ENCODE peak calls at places on chromosomes 5 and 9, in four cellular contexts. Q, E, W and T are unnamed samples. For H3K4me1, the result is how much of the 10 kb centered on the place peaks cover.

GRCh38 chr9:73180373-73180772 is 28.7 kb downstream of the ANXA1 start:
- DNase-seq in Q (no peak), E (no peak), W (no peak), T (no peak)

GRCh38 chr5:115460476-115460875 is 84.1 kb downstream of the FEM1C start:
- DNase-seq in Q (no peak), E (no peak), W (peak), T (peak)

GRCh38 chr5:177435847-177436536 is 9.5 kb downstream of the GRK6 start:
- DNase-seq in Q (no peak), E (no peak), W (no peak), T (no peak)

GRCh38 chr5:149434162-149435014 is 55.3 kb upstream of the IL17B start:
- DNase-seq in Q (peak), E (peak), W (peak), T (peak)

GRCh38 chr9:22986556-22986955 is 539.9 kb downstream of the DMRTA1 start:
- DNase-seq in Q (no peak), E (no peak), W (no peak), T (no peak)

GRCh38 chr9:130458027-130458803 is 13.5 kb downstream of the ASS1 start:
- DNase-seq in Q (no peak), E (no peak), W (no peak), T (no peak)

GRCh38 chr9:38707885-38708640 is 11.9 kb downstream of the FAM240B start:
- DNase-seq in Q (no peak), E (no peak), W (no peak), T (no peak)

GRCh38 chr5:13218518-13218917 is 726.0 kb downstream of the DNAH5 start:
- DNase-seq in Q (no peak), E (no peak), W (no peak), T (no peak)

GRCh38 chr5:139481122-139481533 is 1.4 kb downstream of the STING1 start:
- DNase-seq in Q (peak), E (peak), W (no peak), T (no peak)

GRCh38 chr9:88593537-88594185 is 58.7 kb downstream of the NXNL2 start:
- DNase-seq in Q (peak), E (peak), W (peak), T (peak)

GRCh38 chr9:93813687-93814560 is 141.2 kb downstream of the BARX1 start:
- DNase-seq in Q (peak), E (peak), W (no peak), T (no peak)

GRCh38 chr5:1204693-1205242 is 3.4 kb downstream of the SLC6A19 start:
- DNase-seq in Q (no peak), E (no peak), W (no peak), T (no peak)

DNA sequence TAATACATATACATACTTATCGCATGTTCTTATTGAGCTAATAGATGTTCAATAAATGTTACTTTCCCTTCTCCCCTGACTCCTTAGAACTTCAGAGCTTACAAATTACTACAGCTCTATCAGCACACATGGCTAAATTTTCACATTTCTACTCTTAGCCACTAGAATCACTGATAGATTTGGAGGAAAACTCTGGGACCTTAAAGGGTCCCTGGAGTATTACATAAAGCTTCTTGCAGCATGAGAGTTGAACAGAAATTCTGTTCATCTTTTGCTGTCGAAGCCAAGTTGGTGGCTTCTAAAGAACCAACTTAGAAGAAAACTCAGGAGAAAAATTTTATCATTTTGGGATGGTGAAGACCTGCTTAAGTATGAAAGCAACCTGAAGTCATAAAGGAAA is 15.5 kb downstream of the B4GALT1 start:
- DNase-seq in Q (no peak), E (no peak), W (no peak), T (no peak)
- H3K4me1 ChIP-seq in Q (under half), E (under half), W (under half), T (under half)

DNA sequence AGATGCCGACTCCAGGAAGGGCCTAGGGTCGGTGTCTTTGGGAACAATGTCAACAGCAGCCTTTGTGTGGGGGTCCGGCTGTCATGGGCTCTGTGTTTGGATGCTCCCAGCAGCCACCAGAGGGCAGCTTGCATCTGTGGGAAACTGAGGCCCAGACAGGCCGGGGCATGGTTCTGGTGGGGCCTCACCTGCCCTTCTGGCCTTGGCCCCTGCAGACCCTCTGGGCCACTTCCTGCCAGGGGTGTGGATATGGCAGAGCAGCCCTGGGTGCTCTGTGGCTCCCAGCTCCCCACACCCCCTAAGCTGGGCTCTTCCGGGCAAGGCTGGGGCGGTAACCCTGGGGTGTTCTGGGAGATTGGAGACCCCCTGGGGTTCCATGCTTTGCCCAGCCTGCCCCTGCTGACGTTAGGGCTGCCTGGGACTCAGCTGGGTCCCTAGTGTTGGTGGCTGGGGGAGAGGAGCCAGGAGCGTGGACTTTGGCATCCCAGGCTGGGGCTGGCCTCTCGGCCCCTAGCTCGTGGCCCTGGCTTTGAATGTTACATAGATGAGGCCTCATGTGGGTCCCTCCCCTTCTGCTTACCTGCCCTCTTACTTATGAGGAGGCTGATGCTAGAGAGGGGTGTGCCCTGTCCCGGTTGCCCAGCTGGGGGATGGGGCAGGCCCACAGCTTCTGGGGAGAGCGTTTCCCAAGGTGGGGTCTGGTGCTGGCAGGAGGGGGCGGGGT is 38.3 kb downstream of the RXRA start:
- DNase-seq in Q (no peak), E (no peak), W (no peak), T (no peak)
- H3K4me1 ChIP-seq in Q (half or more), E (under half), W (half or more), T (under half)

GRCh38 chr9:109026306-109026705 is 13.0 kb upstream of the CTNNAL1 start:
- DNase-seq in Q (no peak), E (no peak), W (no peak), T (no peak)
- H3K4me1 ChIP-seq in Q (under half), E (under half), W (under half), T (under half)

GRCh38 chr9:121323449-121324151 is 46.5 kb downstream of the STOM start:
- DNase-seq in Q (peak), E (no peak), W (no peak), T (no peak)
- H3K4me1 ChIP-seq in Q (half or more), E (under half), W (under half), T (under half)

GRCh38 chr5:111745075-111745474 is 11.9 kb downstream of the NREP start:
- DNase-seq in Q (no peak), E (no peak), W (no peak), T (no peak)

GRCh38 chr5:111749303-111750026 is 7.5 kb downstream of the NREP start:
- DNase-seq in Q (no peak), E (no peak), W (no peak), T (no peak)

GRCh38 chr5:111748304-111748763 is 8.7 kb downstream of the NREP start:
- DNase-seq in Q (no peak), E (no peak), W (no peak), T (no peak)

GRCh38 chr5:111746791-111747190 is 10.2 kb downstream of the NREP start:
- DNase-seq in Q (no peak), E (no peak), W (no peak), T (no peak)

GRCh38 chr5:111747336-111747735 is 9.7 kb downstream of the NREP start:
- DNase-seq in Q (no peak), E (no peak), W (no peak), T (no peak)
- H3K4me1 ChIP-seq in Q (under half), E (under half), W (under half), T (under half)

GRCh38 chr9:120900821-120901220 is 23.8 kb upstream of the PHF19 start:
- DNase-seq in Q (no peak), E (no peak), W (no peak), T (no peak)
- H3K4me1 ChIP-seq in Q (under half), E (under half), W (under half), T (under half)